ENCODE peak calls at places on chromosomes 11 and 22, in five cellular contexts. C, W, O, Z and X are unnamed samples.
A peak's percentile ranks its signal among the peaks of the same experiment; 100 is the strongest.

GRCh38 chr11:119726585-119727522 is 2.1 kb downstream of the NECTIN1 start:
- DNase-seq in C (no peak), W (no peak), O (no peak), Z (peak; percentile 22), X (no peak)

GRCh38 chr11:25377466-25377865 is 880.6 kb downstream of the LUZP2 start:
- DNase-seq in C (no peak), W (no peak), O (no peak), Z (no peak), X (no peak)

GRCh38 chr11:77101043-77101537 is 1.6 kb upstream of the OMP start:
- DNase-seq in C (no peak), W (no peak), O (no peak), Z (no peak), X (peak; percentile 30)

GRCh38 chr22:36467946-36468345 is 13.5 kb downstream of the TXN2 start:
- DNase-seq in C (no peak), W (no peak), O (no peak), Z (peak; percentile 52), X (peak; percentile 97)

GRCh38 chr11:12207384-12208150 is 97.2 kb downstream of the MICAL2 start:
- DNase-seq in C (no peak), W (peak; percentile 60), O (no peak), Z (no peak), X (peak; percentile 86)

GRCh38 chr11:17735823-17736772 is 1.5 kb downstream of the KCNC1 start:
- DNase-seq in C (peak; percentile 66), W (no peak), O (no peak), Z (no peak), X (no peak)

GRCh38 chr22:48424201-48424627 is 1403.5 kb downstream of the BRD1 start:
- DNase-seq in C (no peak), W (no peak), O (peak; percentile 37), Z (no peak), X (no peak)

GRCh38 chr22:44583076-44583760 is 85.2 kb upstream of the RTL6 start:
- DNase-seq in C (peak; percentile 24), W (no peak), O (peak; percentile 33), Z (no peak), X (peak; percentile 32)

GRCh38 chr11:12170984-12171383 is 60.6 kb downstream of the MICAL2 start:
- DNase-seq in C (no peak), W (no peak), O (no peak), Z (peak; percentile 40), X (peak; percentile 49)

GRCh38 chr11:3138178-3139085 is 26.7 kb downstream of the OSBPL5 start:
- DNase-seq in C (peak; percentile 65), W (no peak), O (no peak), Z (no peak), X (no peak)

GRCh38 chr11:7057641-7058040 is 31.2 kb upstream of the RBMXL2 start:
- DNase-seq in C (no peak), W (no peak), O (no peak), Z (no peak), X (no peak)

GRCh38 chr11:131609921-131610320 is 239.5 kb downstream of the NTM start:
- DNase-seq in C (no peak), W (no peak), O (no peak), Z (no peak), X (no peak)

GRCh38 chr22:18976197-18976751 is 40.2 kb upstream of the PRODH start:
- DNase-seq in C (peak; percentile 43), W (no peak), O (no peak), Z (peak; percentile 54), X (no peak)

GRCh38 chr22:43042101-43042780 is 27.3 kb upstream of the PACSIN2 start:
- DNase-seq in C (no peak), W (no peak), O (no peak), Z (peak; percentile 41), X (peak; percentile 24)

GRCh38 chr11:86765146-86765663 is 35.1 kb upstream of the PRSS23 start:
- DNase-seq in C (no peak), W (no peak), O (no peak), Z (no peak), X (peak; percentile 46)

GRCh38 chr11:103499710-103500340 is 390.6 kb downstream of the DYNC2H1 start:
- DNase-seq in C (no peak), W (no peak), O (no peak), Z (no peak), X (peak; percentile 47)

GRCh38 chr11:119207300-119207570 is 1.1 kb downstream of the CBL start:
- DNase-seq in C (no peak), W (no peak), O (no peak), Z (no peak), X (no peak)

GRCh38 chr11:83459802-83460201 is 173.6 kb upstream of the CCDC90B start:
- DNase-seq in C (no peak), W (no peak), O (no peak), Z (no peak), X (no peak)

GRCh38 chr22:50301581-50301991 is 5.9 kb downstream of the PLXNB2 start:
- DNase-seq in C (no peak), W (peak; percentile 45), O (no peak), Z (no peak), X (no peak)

GRCh38 chr22:50302041-50302541 is 5.4 kb downstream of the PLXNB2 start:
- DNase-seq in C (no peak), W (peak; percentile 65), O (no peak), Z (peak; percentile 45), X (peak; percentile 17)

GRCh38 chr22:50303848-50304527 is 3.5 kb downstream of the PLXNB2 start:
- DNase-seq in C (no peak), W (peak; percentile 72), O (peak; percentile 77), Z (peak; percentile 73), X (no peak)

GRCh38 chr22:50303515-50303847 is 4.0 kb downstream of the PLXNB2 start:
- DNase-seq in C (no peak), W (no peak), O (no peak), Z (no peak), X (no peak)

GRCh38 chr22:50302564-50302963 is 4.9 kb downstream of the PLXNB2 start:
- DNase-seq in C (no peak), W (no peak), O (no peak), Z (no peak), X (no peak)
- H3K4me3 ChIP-seq in C (no peak overlapping the region), W (no peak overlapping the region), O (no peak overlapping the region), Z (no peak overlapping the region), X (no peak overlapping the region)

GRCh38 chr22:30305519-30305905 is 16.2 kb upstream of the CASTOR1 start:
- DNase-seq in C (peak; percentile 91), W (peak; percentile 76), O (peak; percentile 63), Z (peak; percentile 69), X (no peak)
- TF ChIP-seq POLR2A in C (peak; percentile 66), W (peak; percentile 62), O (peak; percentile 55), Z (peak; percentile 49), X (no peak)

DNA sequence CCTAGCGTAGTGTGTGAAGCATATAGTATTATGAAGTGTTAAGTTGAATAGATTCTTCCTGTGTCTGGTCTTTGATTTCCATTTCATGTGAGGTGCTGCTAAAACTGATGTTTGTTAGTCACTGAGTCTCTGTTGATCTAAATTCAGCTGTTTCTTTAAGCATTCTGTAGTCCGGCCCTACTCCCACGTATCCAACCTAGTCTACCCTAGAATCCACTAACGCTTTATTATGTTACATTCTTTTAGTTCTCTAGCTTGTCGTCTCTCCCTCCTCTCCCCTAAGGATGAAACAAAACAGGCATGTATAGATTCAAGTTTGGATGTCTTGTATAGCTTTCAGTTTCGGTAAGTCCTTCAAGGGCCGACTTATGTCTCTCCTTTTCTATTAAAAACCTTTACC is 4.1 kb downstream of the WEE1 start:
- DNase-seq in C (no peak), W (no peak), O (no peak), Z (no peak), X (peak; percentile 58)
- H3K4me3 ChIP-seq in C (peak overlapping the region; percentile 9), W (no peak overlapping the region), O (no peak overlapping the region), Z (no peak overlapping the region), X (peak overlapping the region; percentile 76)

GRCh38 chr11:70296681-70297080 is 26.2 kb downstream of the PPFIA1 start:
- DNase-seq in C (no peak), W (no peak), O (no peak), Z (no peak), X (no peak)
- TF ChIP-seq POLR2A in C (no peak), W (no peak), O (no peak), Z (no peak), X (no peak)

DNA sequence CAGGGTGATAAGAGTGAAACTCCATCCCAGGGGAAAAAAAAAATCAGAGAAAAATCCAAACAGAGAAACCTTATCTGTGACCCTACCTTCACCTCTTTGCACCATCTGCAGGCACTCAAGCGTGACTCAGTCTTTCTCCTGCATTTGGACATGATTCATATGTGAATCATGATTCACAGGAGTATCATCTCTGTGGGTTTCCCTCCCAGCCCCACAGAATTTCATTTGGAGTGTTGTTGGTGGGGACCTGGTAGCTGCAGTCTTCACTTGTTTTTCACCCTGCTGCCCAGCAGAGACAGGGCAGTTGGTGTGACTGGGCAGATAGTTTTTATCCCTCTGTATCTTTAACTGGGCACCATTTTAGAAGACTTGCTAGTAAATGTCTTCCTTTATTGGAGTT is 75.7 kb downstream of the DEPDC5 start:
- DNase-seq in C (no peak), W (no peak), O (no peak), Z (peak; percentile 17), X (peak; percentile 97)
- H3K4me3 ChIP-seq in C (no peak overlapping the region), W (no peak overlapping the region), O (no peak overlapping the region), Z (no peak overlapping the region), X (no peak overlapping the region)

GRCh38 chr11:506950-507726 is at the start of gene RNH1:
- DNase-seq in C (peak; percentile 100), W (peak; percentile 99), O (peak; percentile 100), Z (peak; percentile 98), X (peak; percentile 93)

GRCh38 chr11:504053-504993 is 2.7 kb downstream of the RNH1 start:
- DNase-seq in C (peak; percentile 89), W (peak; percentile 38), O (no peak), Z (no peak), X (no peak)

GRCh38 chr11:507727-508515 is 879 bp upstream of the RNH1 start:
- DNase-seq in C (peak; percentile 80), W (no peak), O (no peak), Z (no peak), X (no peak)

GRCh38 chr11:504994-505344 is 2.1 kb downstream of the RNH1 start:
- DNase-seq in C (no peak), W (no peak), O (no peak), Z (no peak), X (no peak)

DNA sequence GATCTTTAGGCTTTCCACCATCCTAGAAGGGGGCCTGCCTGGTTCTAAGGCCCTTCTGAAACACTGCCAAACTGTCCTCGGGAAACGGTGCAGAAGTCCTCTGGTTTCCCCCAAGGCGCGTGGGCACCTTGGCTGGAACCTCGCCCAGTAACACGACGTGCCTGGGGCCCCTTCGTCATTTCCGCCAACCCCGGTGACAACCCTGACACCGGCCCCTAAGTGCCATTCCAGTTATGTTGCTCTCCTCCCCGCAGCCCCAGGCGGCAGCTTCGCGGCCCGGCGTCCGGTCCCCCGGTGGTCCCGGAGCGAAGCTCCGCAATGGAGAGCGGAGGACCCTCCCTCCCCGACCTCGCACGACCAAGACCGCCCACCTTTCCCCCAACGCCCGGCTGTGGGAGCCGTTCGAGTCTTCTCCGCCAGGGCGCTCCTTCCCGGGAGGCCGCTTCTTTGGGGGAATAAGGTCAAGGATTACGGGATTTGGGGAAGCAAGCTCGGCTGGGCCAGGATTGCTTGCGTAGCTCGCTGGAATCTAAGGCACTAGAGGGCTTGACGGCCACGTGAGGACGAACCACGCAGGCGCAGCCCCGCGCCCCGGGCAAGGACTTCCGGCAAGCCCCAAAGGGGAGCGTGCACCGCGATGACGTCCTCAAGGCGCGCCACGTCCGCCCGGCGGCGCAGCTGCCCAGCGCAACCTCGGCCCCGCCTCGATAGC is 648 bp downstream of the RNH1 start:
- DNase-seq in C (peak; percentile 99), W (peak; percentile 98), O (peak; percentile 99), Z (peak; percentile 98), X (peak; percentile 98)
- TF ChIP-seq POLR2A in C (no peak), W (peak; percentile 82), O (peak; percentile 90), Z (peak; percentile 91), X (peak; percentile 91)